ENCODE peak calls at places on chromosomes 6 and 20, in five cellular contexts. R, C, P, U and H are unnamed samples.

GRCh38 chr6:83097204-83097603 is 29.7 kb downstream of the DOP1A start:
- DNase-seq in U (no peak), R (no peak), C (no peak), P (no peak), H (no peak)

GRCh38 chr20:46581386-46581785 is 30.9 kb upstream of the OCSTAMP start:
- DNase-seq in U (no peak), P (no peak), R (no peak), C (no peak), H (no peak)

GRCh38 chr20:50628326-50628725 is 63.0 kb downstream of the RIPOR3 start:
- DNase-seq in U (no peak), P (no peak), R (no peak), C (no peak), H (no peak)

GRCh38 chr20:6699931-6700562 is 67.4 kb upstream of the BMP2 start:
- DNase-seq in R (no peak), U (no peak), P (no peak), C (no peak), H (no peak)

GRCh38 chr6:106089981-106090380 is 3.8 kb downstream of the PRDM1 start:
- DNase-seq in U (no peak), R (no peak), P (no peak), C (no peak), H (no peak)

GRCh38 chr20:24981282-24981681 is 11.3 kb downstream of the APMAP start:
- DNase-seq in R (no peak), P (no peak), U (no peak), C (no peak), H (peak)

GRCh38 chr6:89298680-89299450 is 16.2 kb downstream of the GABRR2 start:
- DNase-seq in R (peak), C (no peak), P (no peak), U (no peak), H (no peak)

GRCh38 chr6:155201461-155202226 is 62.2 kb upstream of the CLDN20 start:
- DNase-seq in P (no peak), R (peak), C (no peak), U (no peak), H (no peak)

DNA sequence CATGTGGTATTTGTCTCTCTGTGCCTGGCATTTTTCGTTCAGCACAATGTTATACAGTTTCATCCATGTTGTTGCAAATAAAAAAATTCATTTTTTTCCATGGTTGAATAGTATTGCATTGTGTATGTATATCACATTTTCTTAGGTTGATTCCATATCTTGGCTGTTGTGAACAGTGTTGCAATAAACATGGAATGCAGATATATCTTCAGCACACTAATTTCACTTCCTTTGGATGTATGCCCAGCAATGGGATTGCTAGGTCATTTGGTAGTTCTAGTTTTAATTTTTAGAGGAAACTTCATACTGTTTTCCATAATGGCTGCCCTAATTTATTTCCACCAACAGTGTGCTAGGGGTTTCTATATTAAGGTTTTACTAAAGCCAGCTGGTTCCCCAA is 52.6 kb downstream of the GFRAL start:
- DNase-seq in C (no peak), U (no peak), R (no peak), P (no peak), H (no peak)
- TF ChIP-seq EP300 in C (no peak), U (no peak), R (no peak), P (no peak), H (no peak)

DNA sequence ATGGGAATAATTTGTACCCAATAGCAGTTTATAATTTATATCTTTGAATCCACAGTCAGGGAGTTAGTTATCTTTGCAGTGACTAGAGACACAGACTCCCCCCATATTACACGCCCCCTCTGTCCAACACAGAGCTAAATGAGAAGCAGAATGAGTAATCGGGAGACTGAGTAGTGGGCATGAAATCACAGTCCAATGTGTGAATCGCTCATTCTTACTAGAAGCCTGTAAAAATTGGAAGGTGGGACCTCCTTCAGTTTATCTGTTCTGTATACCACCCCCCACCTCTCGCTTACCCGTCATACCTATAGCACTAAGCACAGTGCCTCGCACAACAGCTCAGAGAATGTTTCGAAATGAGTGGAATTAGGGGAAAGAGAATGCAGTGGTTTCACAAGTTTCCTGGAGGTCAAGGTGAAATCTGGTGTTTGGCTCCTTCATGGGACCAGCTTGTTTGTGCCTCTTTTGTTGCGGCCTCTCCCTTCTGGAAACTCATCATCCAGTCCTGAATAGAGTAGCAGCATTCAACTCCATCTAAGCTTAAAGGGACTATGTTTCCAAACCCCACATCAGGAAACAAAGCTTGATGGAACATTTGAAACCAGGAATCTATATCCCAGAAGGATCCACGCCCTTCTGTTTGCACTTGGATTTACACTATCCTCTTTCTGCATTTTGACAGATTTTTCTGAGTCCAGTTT is 59.3 kb upstream of the PIM1 start:
- DNase-seq in C (no peak), U (no peak), R (no peak), P (no peak), H (no peak)
- TF ChIP-seq EP300 in C (no peak), U (no peak), R (no peak), P (no peak), H (no peak)

DNA sequence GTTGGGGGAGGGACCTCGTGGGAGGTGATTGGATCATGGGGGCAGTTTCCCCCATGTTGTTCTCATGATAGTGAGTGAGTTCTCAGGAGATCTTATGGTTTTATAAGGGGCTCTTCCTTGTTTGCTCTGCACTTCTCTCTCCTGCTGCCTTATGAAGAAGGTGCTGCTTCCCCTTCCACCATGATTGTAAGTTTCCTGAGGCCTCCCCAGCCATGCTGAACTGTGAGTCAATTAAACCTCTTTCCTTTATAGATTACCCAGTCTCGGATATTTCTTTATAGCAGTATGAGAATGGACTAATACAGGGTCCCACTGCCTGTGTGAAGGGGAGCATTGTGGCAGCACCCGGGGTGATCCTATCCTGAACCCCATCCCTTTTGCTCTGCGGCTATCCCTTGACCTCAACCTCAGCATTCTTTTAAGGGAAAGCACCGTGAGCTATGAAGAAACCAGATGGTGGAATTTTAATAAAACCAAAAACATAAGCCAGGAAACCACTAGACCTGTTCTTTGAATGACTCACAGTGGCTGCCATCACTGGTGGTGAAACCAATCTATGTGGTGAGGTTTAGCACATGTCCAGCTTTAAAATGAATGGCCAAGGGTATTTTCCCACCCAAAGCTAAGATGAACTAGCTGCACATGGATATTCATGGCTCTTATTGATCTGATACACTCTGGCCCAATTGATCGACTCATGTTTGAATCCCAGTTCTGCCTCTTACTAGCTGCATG is 62.2 kb downstream of the ZDHHC14 start:
- DNase-seq in C (no peak), U (no peak), P (no peak), R (no peak), H (no peak)
- TF ChIP-seq EP300 in C (no peak), U (no peak), P (no peak), R (no peak), H (no peak)

GRCh38 chr6:12608874-12609273 is 107.7 kb upstream of the PHACTR1 start:
- DNase-seq in R (no peak), U (no peak), P (no peak), C (no peak), H (no peak)

GRCh38 chr6:12605888-12606345 is 110.7 kb upstream of the PHACTR1 start:
- DNase-seq in P (no peak), R (peak), U (peak), C (no peak), H (no peak)

GRCh38 chr6:12610862-12611261 is 105.7 kb upstream of the PHACTR1 start:
- DNase-seq in C (no peak), U (no peak), P (no peak), R (no peak), H (no peak)

GRCh38 chr6:12606616-12607015 is 110.0 kb upstream of the PHACTR1 start:
- DNase-seq in R (no peak), P (no peak), U (no peak), C (no peak), H (no peak)

DNA sequence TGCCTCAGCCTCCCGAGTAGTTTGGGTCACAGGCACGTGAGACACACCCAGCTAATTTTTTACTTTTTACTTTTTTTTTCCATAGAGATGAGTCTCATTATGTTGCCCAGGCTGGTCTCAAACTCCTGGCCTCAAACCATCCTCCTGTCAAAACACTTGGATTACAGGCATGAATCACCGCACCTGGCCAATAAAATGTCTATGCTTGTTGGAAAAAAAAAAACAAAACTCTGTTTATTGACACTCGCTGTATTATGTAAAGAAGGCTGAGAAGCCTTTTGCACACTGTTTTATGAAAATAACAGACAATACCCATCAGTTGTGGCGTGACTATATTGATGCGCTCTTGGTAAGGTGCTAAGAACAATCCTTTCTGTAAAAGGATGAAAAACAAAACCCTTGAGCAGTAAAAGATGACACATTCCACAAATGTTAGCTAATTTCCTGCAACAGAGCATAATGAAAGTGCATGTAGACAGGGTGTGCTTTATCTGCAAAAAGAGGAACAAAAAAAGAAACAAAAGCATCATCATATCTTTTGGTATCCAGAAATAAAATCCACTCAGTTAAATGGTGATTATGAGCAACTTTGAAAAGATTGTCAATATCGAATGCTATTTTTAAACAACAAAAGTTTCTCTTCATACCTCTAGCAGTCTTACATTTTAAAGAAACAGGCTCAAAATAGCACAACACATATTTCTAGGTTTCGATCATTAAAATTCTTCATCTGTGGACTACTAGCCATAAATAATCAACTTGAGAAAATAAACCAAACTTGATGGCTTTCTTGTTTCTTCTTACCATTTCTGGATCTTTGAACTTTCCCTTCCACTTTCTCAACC is 108.3 kb upstream of the PHACTR1 start:
- DNase-seq in C (no peak), P (no peak), U (no peak), R (no peak), H (no peak)
- TF ChIP-seq EP300 in C (no peak), P (no peak), U (no peak), R (no peak), H (no peak)

GRCh38 chr6:167426074-167426473 is 101.2 kb downstream of the TTLL2 start:
- DNase-seq in P (no peak), C (no peak), R (no peak), U (no peak), H (no peak)
- TF ChIP-seq EP300 in P (no peak), C (no peak), R (no peak), U (no peak), H (no peak)

DNA sequence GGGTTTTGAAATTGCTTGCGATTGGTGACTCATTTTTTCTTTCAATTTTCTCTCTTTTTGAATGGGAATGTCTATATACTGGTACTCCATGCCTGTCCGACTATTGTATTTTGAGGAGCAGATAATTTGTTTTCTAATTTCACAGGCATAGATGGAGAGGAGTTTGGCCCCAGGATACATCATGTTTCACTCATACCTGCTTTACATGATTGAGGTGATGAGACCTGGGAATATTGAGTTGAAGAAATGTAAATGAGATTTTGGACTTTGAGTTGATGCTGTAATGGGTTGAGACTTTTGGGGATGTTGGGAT is 253.1 kb upstream of the RAB32 start:
- DNase-seq in R (no peak), C (no peak), P (no peak), U (no peak), H (no peak)
- TF ChIP-seq EP300 in R (no peak), C (no peak), P (no peak), U (no peak), H (no peak)

DNA sequence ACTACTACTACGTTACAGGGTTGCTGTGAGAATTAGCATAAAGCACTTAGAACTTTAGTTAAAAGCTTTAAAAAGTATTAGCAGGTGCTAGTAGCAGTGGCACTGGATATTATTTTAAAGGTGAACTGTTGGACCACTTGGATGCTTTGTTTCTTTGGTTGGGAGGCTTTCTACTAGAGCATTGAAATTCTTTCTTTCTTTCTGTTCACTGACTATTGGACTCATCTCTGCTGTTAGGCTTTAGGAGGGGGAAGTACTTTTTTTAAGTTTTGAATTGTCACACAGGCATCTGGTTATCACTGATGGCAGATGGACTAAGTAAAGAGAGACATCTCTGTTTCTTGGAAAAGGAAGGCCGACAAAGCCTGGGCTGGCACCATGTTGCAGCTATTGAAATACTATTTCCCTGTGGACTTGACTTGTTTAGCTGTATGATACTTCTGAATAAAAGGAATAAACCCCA is 4.8 kb downstream of the TBPL1 start:
- DNase-seq in U (no peak), C (no peak), P (no peak), R (no peak), H (no peak)
- TF ChIP-seq EP300 in U (no peak), C (no peak), P (no peak), R (no peak), H (no peak)

GRCh38 chr6:4613381-4613780 is 162.8 kb upstream of the CDYL start:
- DNase-seq in R (no peak), U (no peak), C (no peak), P (no peak), H (no peak)

GRCh38 chr6:4610256-4610655 is 165.9 kb upstream of the CDYL start:
- DNase-seq in R (no peak), U (peak), P (no peak), C (no peak), H (no peak)

GRCh38 chr6:4612636-4613171 is 163.5 kb upstream of the CDYL start:
- DNase-seq in R (no peak), P (no peak), U (no peak), C (no peak), H (no peak)

GRCh38 chr6:4613795-4614194 is 162.4 kb upstream of the CDYL start:
- DNase-seq in C (no peak), P (no peak), U (no peak), R (no peak), H (no peak)

GRCh38 chr6:4611441-4612129 is 164.6 kb upstream of the CDYL start:
- DNase-seq in R (no peak), U (no peak), C (no peak), P (no peak), H (no peak)
- TF ChIP-seq EP300 in R (no peak), U (no peak), C (no peak), P (no peak), H (no peak)

GRCh38 chr6:108194503-108194902 is 28.7 kb downstream of the NR2E1 start:
- DNase-seq in U (no peak), C (no peak), P (no peak), R (no peak), H (no peak)

GRCh38 chr6:108193120-108193519 is 27.3 kb downstream of the NR2E1 start:
- DNase-seq in R (no peak), P (no peak), C (no peak), U (no peak), H (no peak)

GRCh38 chr6:108198761-108199498 is 33.1 kb downstream of the NR2E1 start:
- DNase-seq in C (no peak), U (no peak), P (no peak), R (no peak), H (no peak)

GRCh38 chr6:108195209-108195608 is 29.4 kb downstream of the NR2E1 start:
- DNase-seq in U (no peak), C (no peak), R (no peak), P (no peak), H (no peak)

GRCh38 chr6:108193835-108194234 is 28.0 kb downstream of the NR2E1 start:
- DNase-seq in U (no peak), R (no peak), C (no peak), P (no peak), H (no peak)
- TF ChIP-seq EP300 in U (no peak), R (no peak), C (no peak), P (no peak), H (no peak)

DNA sequence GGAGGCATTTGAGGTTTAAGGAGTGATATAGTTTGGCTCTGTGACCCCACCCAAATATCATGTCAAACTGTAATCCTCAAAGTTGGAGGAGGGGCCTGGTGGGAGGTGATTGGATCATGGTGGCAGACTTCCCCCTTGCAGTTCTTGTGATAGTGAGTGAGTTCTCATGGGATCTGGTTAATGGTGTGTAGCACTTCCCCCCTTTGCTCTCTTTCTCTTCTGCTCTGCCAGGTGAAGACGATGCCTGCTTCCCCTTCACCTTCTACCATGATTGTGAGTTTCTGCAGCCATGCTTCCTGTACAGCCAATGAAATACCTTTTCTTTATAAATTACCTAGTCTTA is 1.7 kb upstream of the HDDC2 start:
- DNase-seq in R (no peak), U (no peak), P (no peak), C (no peak), H (no peak)
- TF ChIP-seq EP300 in R (no peak), U (no peak), P (no peak), C (no peak), H (no peak)